ENCODE peak calls at places on chromosomes 5 and 9, in four cellular contexts. H, Y, D and W are unnamed samples.

GRCh38 chr5:178284095-178284675 is 51.6 kb upstream of the PHYKPL start:
- DNase-seq in H (no peak), D (no peak), Y (no peak), W (no peak)

GRCh38 chr5:38672059-38672791 is 115.8 kb upstream of the LIFR start:
- DNase-seq in Y (peak; percentile 48), H (no peak), D (no peak), W (no peak)

GRCh38 chr5:134465856-134466240 is 54.2 kb upstream of the CDKN2AIPNL start:
- DNase-seq in H (peak; percentile 94), Y (peak; percentile 89), D (peak; percentile 94), W (peak; percentile 96)

GRCh38 chr5:40071870-40072269 is 607.8 kb upstream of the PTGER4 start:
- DNase-seq in Y (no peak), H (no peak), D (no peak), W (no peak)

GRCh38 chr9:82223442-82223841 is 234.9 kb downstream of the SPATA31D1 start:
- DNase-seq in H (no peak), D (no peak), Y (no peak), W (no peak)

GRCh38 chr5:154238776-154239481 is 48.4 kb downstream of the GALNT10 start:
- DNase-seq in H (peak; percentile 53), Y (no peak), D (no peak), W (no peak)

GRCh38 chr5:172860520-172861443 is 26.7 kb downstream of the ERGIC1 start:
- DNase-seq in Y (no peak), H (peak; percentile 72), D (peak; percentile 89), W (no peak)

GRCh38 chr5:128777052-128777451 is 188.2 kb upstream of the SLC27A6 start:
- DNase-seq in H (no peak), D (no peak), Y (no peak), W (no peak)

GRCh38 chr5:135559342-135559741 is 19.4 kb downstream of the CXCL14 start:
- DNase-seq in Y (peak; percentile 44), H (no peak), D (no peak), W (no peak)

GRCh38 chr5:8686707-8687106 is 817.8 kb downstream of the MTRR start:
- DNase-seq in D (no peak), Y (no peak), H (no peak), W (no peak)

GRCh38 chr5:143162810-143163209 is 240.7 kb downstream of the NR3C1 start:
- DNase-seq in H (no peak), Y (no peak), D (no peak), W (no peak)

GRCh38 chr9:82590845-82591244 is 472.1 kb downstream of the RASEF start:
- DNase-seq in Y (no peak), D (no peak), H (no peak), W (no peak)

GRCh38 chr9:35791321-35791921 is at the start of gene NPR2:
- DNase-seq in D (peak; percentile 65), Y (no peak), H (no peak), W (no peak)

GRCh38 chr9:13569706-13570423 is 290.4 kb upstream of the MPDZ start:
- DNase-seq in Y (no peak), H (no peak), D (no peak), W (no peak)

GRCh38 chr9:118991366-118992285 is 377.6 kb downstream of the BRINP1 start:
- DNase-seq in Y (no peak), D (no peak), H (no peak), W (no peak)

GRCh38 chr9:22307013-22307711 is 139.5 kb upstream of the DMRTA1 start:
- DNase-seq in D (no peak), Y (peak; percentile 28), H (no peak), W (peak; percentile 55)
- TF ChIP-seq CTCF in D (peak; percentile 64), Y (peak; percentile 94), H (no peak), W (peak; percentile 36)

DNA sequence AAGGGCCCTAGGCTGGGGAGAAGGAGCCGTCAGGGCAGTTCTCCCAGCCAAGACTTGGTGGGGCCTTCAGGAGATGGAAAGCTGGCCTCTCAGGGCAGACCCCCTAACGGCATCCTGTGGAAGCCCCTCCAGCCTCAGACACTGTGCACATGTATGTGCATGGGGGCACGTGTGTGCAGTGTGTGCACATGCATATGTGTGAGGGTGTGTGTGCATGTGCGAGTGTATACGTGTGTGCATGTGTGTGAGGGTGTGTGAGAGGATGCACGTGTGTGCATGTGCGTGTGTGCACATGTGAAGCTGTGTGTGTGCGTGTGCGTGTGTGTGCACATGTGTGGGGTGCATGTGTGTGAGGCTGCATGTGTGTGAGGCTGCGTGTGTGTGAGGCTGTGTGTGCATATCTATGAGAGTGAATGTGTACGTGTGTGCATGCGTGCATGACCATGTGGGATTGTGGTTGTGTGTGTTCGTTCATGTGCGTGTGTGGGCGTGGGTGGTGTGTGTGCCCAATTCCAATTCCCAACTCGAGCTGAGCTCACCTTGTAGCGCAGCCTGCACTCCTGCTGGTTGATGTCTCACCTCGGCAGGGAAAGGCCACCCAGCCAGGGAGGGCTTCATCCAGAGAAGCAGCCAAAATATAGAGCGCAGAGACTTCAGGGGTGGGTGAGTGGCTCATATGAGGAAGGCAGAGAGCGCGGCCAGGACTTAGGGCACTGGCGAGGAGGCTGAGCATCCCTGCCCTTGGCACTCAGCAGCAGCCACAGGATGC is 142.7 kb upstream of the PPP1R26 start:
- DNase-seq in H (no peak), D (peak; percentile 46), Y (no peak), W (no peak)
- TF ChIP-seq CTCF in H (no peak), D (no peak), Y (no peak), W (no peak)

GRCh38 chr5:170218730-170219129 is 14.1 kb upstream of the C5orf58 start:
- DNase-seq in H (no peak), D (no peak), Y (no peak), W (no peak)

GRCh38 chr5:170211575-170212334 is 21.0 kb upstream of the C5orf58 start:
- DNase-seq in D (no peak), Y (no peak), H (no peak), W (no peak)

GRCh38 chr5:170220196-170220595 is 12.6 kb upstream of the C5orf58 start:
- DNase-seq in Y (no peak), D (no peak), H (no peak), W (no peak)

GRCh38 chr5:170219615-170220014 is 13.2 kb upstream of the C5orf58 start:
- DNase-seq in D (no peak), Y (no peak), H (no peak), W (peak; percentile 40)

DNA sequence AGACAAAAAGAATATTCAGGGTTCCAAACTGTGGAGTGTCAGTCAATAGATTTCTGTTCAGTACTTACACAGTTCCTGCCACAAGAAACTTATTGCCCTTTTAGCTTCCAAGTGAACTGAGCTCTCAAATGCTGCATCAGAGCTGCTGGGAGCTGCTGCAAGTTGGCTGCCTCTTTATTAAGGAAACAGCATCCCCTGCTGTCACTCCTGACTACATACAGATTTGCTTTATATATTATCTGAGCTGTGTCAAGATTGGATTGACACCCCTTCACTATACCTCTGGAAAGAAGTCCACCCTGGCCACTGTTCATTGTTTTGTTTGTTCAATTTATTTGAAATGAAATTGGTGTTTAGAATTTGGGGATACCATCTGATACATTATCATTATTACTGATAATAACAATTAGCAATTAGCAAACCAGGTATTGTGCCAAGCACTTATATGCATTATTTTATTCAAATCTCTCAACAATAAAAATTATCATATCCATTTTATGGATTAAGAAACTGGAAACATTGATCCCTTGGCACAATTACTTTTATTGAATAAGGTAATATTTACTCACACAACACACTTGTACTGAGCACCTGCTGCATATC is 16.4 kb upstream of the C5orf58 start:
- DNase-seq in Y (peak; percentile 73), H (no peak), D (no peak), W (peak; percentile 67)
- TF ChIP-seq CTCF in Y (peak; percentile 84), H (no peak), D (peak; percentile 39), W (peak; percentile 77)

GRCh38 chr5:138616508-138616907 is 41.3 kb upstream of the HSPA9 start:
- DNase-seq in D (no peak), H (no peak), Y (no peak), W (no peak)

GRCh38 chr5:138615461-138615860 is 40.3 kb upstream of the HSPA9 start:
- DNase-seq in D (peak; percentile 25), H (no peak), Y (no peak), W (no peak)

GRCh38 chr5:138610468-138611294 is 35.5 kb upstream of the HSPA9 start:
- DNase-seq in D (no peak), Y (peak; percentile 26), H (no peak), W (no peak)

GRCh38 chr5:138606378-138606777 is 31.2 kb upstream of the HSPA9 start:
- DNase-seq in Y (no peak), D (no peak), H (no peak), W (no peak)

GRCh38 chr5:138611295-138612220 is 36.4 kb upstream of the HSPA9 start:
- DNase-seq in H (no peak), Y (no peak), D (peak; percentile 42), W (no peak)
- TF ChIP-seq CTCF in H (no peak), Y (no peak), D (no peak), W (no peak)

DNA sequence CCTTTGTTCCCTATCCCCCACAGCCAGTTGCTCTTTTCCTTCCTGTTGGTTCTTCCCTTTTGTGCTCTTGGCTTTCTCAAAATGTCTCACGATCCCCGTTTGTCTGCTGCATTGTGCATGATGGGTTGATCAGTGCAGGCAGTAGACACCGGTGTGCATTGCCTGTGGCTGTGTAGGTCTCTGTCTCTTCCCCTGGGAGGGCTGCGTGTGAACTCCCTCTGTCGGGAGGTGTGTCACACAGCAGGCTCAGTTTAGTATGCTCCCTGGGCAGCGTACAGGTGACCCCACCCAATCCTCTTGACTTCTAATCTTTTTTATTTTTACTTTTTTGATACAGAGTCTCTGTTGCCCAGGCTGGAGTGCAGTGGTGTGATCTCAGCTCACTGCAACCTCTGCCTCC is 265.3 kb downstream of the FSTL4 start:
- DNase-seq in Y (peak; percentile 33), H (no peak), D (no peak), W (peak; percentile 41)
- TF ChIP-seq CTCF in Y (no peak), H (no peak), D (no peak), W (peak; percentile 63)